ENCODE peak calls at places on chromosomes 12 and 14, in eight cellular contexts. Y is AG04449, I is AG04450, A is psoas muscle, U is adrenal gland, R is tibial artery, T is heart right ventricle, B is astrocyte of the cerebellum. K is an unnamed sample.

GRCh38 chr12:55659486-55660385 is 23.0 kb downstream of the OR10P1 start:
- DNase-seq in U (peak), Y (no peak), R (no peak), A (no peak), I (no peak), T (no peak), B (no peak), K (no peak)

GRCh38 chr12:2457215-2458112 is 337.3 kb upstream of the FKBP4 start:
- DNase-seq in U (no peak), T (no peak), I (no peak), B (no peak), Y (no peak), A (no peak), R (no peak), K (no peak)

GRCh38 chr14:53999061-53999488 is 42.5 kb upstream of the BMP4 start:
- DNase-seq in I (peak), B (peak), Y (peak), T (no peak), R (no peak), U (no peak), A (no peak), K (no peak)

GRCh38 chr12:56520025-56520810 is 1.4 kb upstream of the RBMS2 start:
- DNase-seq in R (no peak), I (no peak), U (no peak), B (no peak), T (no peak), A (no peak), Y (no peak), K (no peak)

GRCh38 chr14:51333901-51334432 is 93.9 kb downstream of the TMX1 start:
- DNase-seq in R (no peak), B (no peak), Y (no peak), A (no peak), U (no peak), T (no peak), I (no peak), K (no peak)

GRCh38 chr12:3718100-3718499 is 34.8 kb downstream of the CRACR2A start:
- DNase-seq in R (no peak), B (no peak), I (no peak), U (no peak), Y (no peak), T (no peak), A (no peak), K (peak)

GRCh38 chr12:65742481-65742971 is 81.8 kb upstream of the HMGA2 start:
- DNase-seq in U (no peak), R (no peak), T (peak), B (no peak), I (no peak), Y (no peak), A (no peak), K (no peak)

GRCh38 chr12:65568517-65568916 is 255.8 kb upstream of the HMGA2 start:
- DNase-seq in T (no peak), R (no peak), B (peak), Y (no peak), U (no peak), A (no peak), I (peak), K (no peak)

GRCh38 chr14:102554835-102555819 is 37.3 kb upstream of the RCOR1 start:
- DNase-seq in R (peak), I (no peak), U (peak), Y (no peak), B (no peak), A (peak), T (peak), K (peak)

GRCh38 chr14:50531595-50532501 is 521 bp downstream of the MAP4K5 start:
- DNase-seq in Y (no peak), R (peak), B (no peak), U (peak), T (peak), I (no peak), A (peak), K (peak)

GRCh38 chr14:52305014-52305413 is 9.1 kb upstream of the PTGER2 start:
- DNase-seq in B (no peak), R (no peak), T (no peak), U (no peak), I (no peak), Y (no peak), A (no peak), K (no peak)

GRCh38 chr12:110371408-110372055 is 32.0 kb downstream of the ANAPC7 start:
- DNase-seq in I (no peak), B (no peak), A (no peak), U (no peak), Y (no peak), R (peak), T (no peak), K (peak)

GRCh38 chr12:34348836-34349672 is 326.8 kb downstream of the ALG10 start:
- DNase-seq in T (no peak), U (no peak), Y (no peak), R (no peak), B (no peak), A (no peak), I (no peak), K (no peak)

GRCh38 chr12:31966558-31967205 is 7.5 kb downstream of the RESF1 start:
- DNase-seq in A (no peak), T (no peak), Y (no peak), I (no peak), R (no peak), U (no peak), B (no peak), K (no peak)

GRCh38 chr14:22243971-22244581 is 344.9 kb downstream of the DAD1 start:
- DNase-seq in I (no peak), A (no peak), U (no peak), Y (no peak), R (no peak), B (no peak), T (no peak), K (no peak)

GRCh38 chr14:63308723-63309317 is 9.9 kb downstream of the GPHB5 start:
- DNase-seq in A (no peak), Y (no peak), R (no peak), T (no peak), B (no peak), U (no peak), I (no peak), K (peak)

GRCh38 chr12:69977991-69978390 is 153.0 kb downstream of the MYRFL start:
- DNase-seq in B (no peak), A (no peak), Y (no peak), I (no peak), U (no peak), T (no peak), R (no peak), K (no peak)

GRCh38 chr12:8834230-8834629 is 11.8 kb downstream of the A2ML1 start:
- DNase-seq in T (no peak), I (no peak), Y (no peak), A (no peak), B (no peak), R (no peak), U (no peak), K (no peak)

GRCh38 chr14:76256545-76256944 is 104.8 kb downstream of the GPATCH2L start:
- DNase-seq in T (no peak), I (no peak), B (no peak), R (no peak), U (no peak), A (no peak), Y (no peak), K (no peak)

GRCh38 chr14:61355892-61356325 is 34.5 kb downstream of the PRKCH start:
- DNase-seq in A (peak), R (peak), B (no peak), U (peak), Y (no peak), T (peak), I (no peak), K (no peak)

GRCh38 chr12:11958216-11959091 is 112.3 kb upstream of the BCL2L14 start:
- DNase-seq in I (peak), T (no peak), B (peak), Y (peak), R (no peak), A (no peak), U (no peak), K (peak)

GRCh38 chr12:130066742-130067141 is 95.5 kb upstream of the FZD10 start:
- DNase-seq in T (no peak), I (no peak), Y (no peak), U (no peak), A (no peak), B (no peak), R (no peak), K (no peak)

GRCh38 chr14:50371546-50371945 is 25.1 kb downstream of the CDKL1 start:
- DNase-seq in T (no peak), Y (no peak), R (no peak), B (no peak), A (no peak), U (no peak), I (no peak), K (no peak)

GRCh38 chr14:35341454-35342159 is 49.4 kb downstream of the PSMA6 start:
- DNase-seq in R (peak), B (peak), U (peak), I (peak), T (peak), A (peak), Y (no peak), K (peak)

GRCh38 chr12:32435921-32436710 is 36.8 kb downstream of the FGD4 start:
- DNase-seq in A (no peak), B (no peak), U (no peak), T (no peak), Y (no peak), I (no peak), R (no peak), K (no peak)

GRCh38 chr12:58567189-58567588 is 353.1 kb downstream of the LRIG3 start:
- DNase-seq in T (no peak), Y (no peak), A (no peak), I (no peak), U (no peak), B (no peak), R (no peak), K (no peak)

GRCh38 chr12:91317324-91317723 is 134.7 kb upstream of the DCN start:
- DNase-seq in R (no peak), U (no peak), B (no peak), Y (no peak), T (no peak), I (no peak), A (no peak), K (no peak)

GRCh38 chr12:5197127-5197526 is 153.4 kb downstream of the KCNA5 start:
- DNase-seq in B (peak), I (no peak), A (no peak), R (no peak), U (no peak), T (no peak), Y (peak), K (no peak)

GRCh38 chr12:109087250-109087649 is 6.0 kb downstream of the ALKBH2 start:
- DNase-seq in R (no peak), B (no peak), T (no peak), Y (no peak), U (peak), I (no peak), A (no peak), K (no peak)

GRCh38 chr12:109085590-109085989 is 7.7 kb downstream of the ALKBH2 start:
- DNase-seq in R (no peak), I (no peak), Y (no peak), U (no peak), A (no peak), T (no peak), B (no peak), K (no peak)

GRCh38 chr12:109082751-109083150 is 10.5 kb downstream of the ALKBH2 start:
- DNase-seq in Y (no peak), I (no peak), R (no peak), U (no peak), T (no peak), A (no peak), B (no peak), K (no peak)

GRCh38 chr12:109088818-109089217 is 4.5 kb downstream of the ALKBH2 start:
- DNase-seq in Y (no peak), R (no peak), U (no peak), A (no peak), T (no peak), B (no peak), I (no peak), K (no peak)

DNA sequence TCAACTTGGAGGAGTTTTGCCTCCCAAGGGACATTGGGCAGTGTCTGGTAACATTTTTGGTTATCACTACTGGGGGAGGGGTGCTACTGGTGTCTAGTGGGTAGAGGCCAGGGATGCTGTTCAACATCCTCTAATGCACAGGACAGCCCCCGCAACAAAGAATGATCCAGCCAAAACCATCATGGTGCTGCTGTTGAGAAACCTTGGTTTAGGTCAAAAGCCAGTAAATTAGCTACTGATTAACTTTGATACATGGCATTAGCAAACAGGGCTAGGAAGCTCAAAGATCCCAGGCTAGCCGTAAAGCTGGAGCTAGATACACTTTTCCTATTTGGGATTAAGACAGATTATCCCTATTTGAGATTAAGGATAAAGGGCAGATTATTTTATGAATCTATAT is 8.8 kb downstream of the ALKBH2 start:
- DNase-seq in B (no peak), U (no peak), A (no peak), I (no peak), T (no peak), Y (no peak), R (no peak), K (no peak)
- TF ChIP-seq CTCF in B (no peak), U (no peak), A (no peak), I (no peak), T (no peak), Y (no peak), R (no peak), K (no peak)

GRCh38 chr12:93443576-93443975 is 1.8 kb upstream of the UBE2N start:
- DNase-seq in B (no peak), T (no peak), Y (no peak), U (no peak), I (no peak), A (no peak), R (no peak), K (no peak)

GRCh38 chr12:93441111-93441616 is 583 bp downstream of the UBE2N start:
- DNase-seq in A (peak), T (peak), Y (no peak), I (no peak), U (peak), R (no peak), B (no peak), K (peak)

GRCh38 chr12:93440043-93440835 is 1.5 kb downstream of the UBE2N start:
- DNase-seq in Y (no peak), A (no peak), R (no peak), I (no peak), T (no peak), B (no peak), U (no peak), K (no peak)

GRCh38 chr12:93441617-93442410 is at the start of gene UBE2N:
- DNase-seq in A (peak), U (peak), Y (peak), B (peak), I (peak), T (peak), R (peak), K (peak)

DNA sequence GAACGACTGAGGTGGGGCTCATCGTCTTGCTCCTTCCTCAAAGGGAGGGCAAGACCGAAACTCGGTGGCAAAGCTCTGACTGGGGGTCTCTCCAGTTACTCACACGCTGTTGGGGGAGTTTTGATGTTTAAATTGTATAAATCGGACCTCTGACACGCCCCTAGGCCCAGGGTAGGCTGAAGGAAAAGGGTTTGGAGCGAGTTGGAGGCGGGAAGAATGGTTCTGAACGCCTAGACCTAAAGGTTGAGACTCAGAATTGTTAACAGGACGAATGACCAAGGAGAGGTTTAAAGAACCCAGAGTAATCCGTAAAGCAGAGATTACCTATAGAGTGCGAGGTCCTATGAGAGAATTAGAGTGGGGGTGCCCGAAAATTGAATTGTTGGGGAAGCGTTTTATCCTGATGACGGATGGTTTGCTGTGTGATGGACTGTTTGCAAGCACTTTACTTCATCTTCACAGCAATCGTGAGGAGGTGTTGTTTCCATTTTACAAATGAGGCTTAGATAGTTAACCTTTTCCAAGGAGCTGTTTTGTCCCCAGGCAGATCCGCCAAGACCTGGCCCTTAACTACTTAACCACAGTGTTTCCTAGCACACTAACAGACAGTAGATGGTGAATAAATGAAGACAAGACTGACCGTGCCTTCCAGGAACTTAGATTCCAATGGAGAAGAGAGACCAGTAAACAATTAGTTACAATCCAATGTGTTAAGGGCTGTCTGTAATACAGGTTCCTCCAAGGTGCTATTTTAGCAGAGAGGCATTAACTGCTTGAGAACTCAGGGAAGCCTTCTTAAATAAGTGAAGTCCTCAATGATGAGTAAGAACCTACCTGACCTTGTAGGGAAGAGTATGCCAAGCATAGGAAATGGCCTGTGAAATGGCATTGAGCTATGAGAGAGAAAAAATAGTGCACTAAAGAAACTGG is 929 bp upstream of the UBE2N start:
- DNase-seq in T (no peak), U (no peak), Y (no peak), B (no peak), R (no peak), A (no peak), I (no peak), K (no peak)
- TF ChIP-seq CTCF in T (no peak), U (no peak), Y (no peak), B (no peak), R (no peak), A (no peak), I (peak), K (no peak)

DNA sequence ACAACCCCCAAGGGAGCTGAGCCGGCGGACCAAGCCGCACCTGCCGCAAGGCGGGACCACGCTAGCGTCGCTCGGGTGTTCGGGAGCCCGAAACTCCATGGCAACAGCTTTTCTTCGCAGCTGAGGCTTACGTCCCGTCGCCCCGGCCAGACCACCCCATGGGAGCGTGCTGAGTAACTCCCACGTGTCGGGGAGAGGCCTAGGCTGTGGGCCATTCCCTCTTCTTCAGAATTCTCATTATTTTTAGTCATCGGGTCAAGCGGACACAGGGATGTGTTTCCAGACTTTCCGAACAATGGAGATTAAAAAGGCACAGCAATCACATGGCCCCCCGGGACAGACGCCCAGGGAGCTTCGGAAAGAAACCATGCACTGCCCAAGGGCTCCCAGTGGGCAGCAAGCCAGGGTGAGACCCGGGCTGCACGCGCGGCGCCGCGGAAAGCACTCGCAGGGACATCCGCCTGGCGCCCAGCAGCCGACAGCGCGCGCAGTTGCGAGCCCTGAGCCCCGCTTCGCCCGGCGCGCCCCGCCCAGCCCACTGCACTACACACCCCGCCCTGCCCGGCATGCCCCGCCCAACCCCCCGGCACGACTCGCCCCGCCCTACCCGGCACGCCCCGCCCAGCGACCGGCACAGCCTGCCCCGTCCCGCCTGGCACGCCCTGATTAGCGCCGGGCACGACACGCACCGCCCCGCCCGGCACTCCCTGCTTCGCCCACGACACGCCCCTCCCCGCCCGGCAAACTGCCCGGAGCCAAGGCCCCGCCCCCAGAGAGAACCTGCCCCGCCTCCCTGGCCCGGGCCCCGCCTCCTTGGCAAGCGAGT is 422 bp upstream of the AK7 start:
- DNase-seq in A (peak), U (peak), Y (peak), I (peak), R (peak), T (peak), B (peak), K (peak)
- TF ChIP-seq CTCF in A (no peak), U (peak), Y (no peak), I (no peak), R (no peak), T (no peak), B (no peak), K (no peak)

GRCh38 chr12:88400302-88400701 is 180.0 kb downstream of the KITLG start:
- DNase-seq in R (no peak), Y (no peak), I (no peak), A (no peak), B (no peak), T (no peak), U (no peak), K (no peak)
- TF ChIP-seq CTCF in R (no peak), Y (no peak), I (no peak), A (no peak), B (no peak), T (no peak), U (no peak), K (no peak)

GRCh38 chr14:59120931-59121330 is 67.5 kb upstream of the DAAM1 start:
- DNase-seq in I (no peak), U (no peak), Y (no peak), A (no peak), B (no peak), T (no peak), R (no peak), K (no peak)

GRCh38 chr14:59126714-59127436 is 61.6 kb upstream of the DAAM1 start:
- DNase-seq in T (no peak), R (no peak), Y (no peak), A (no peak), U (peak), I (no peak), B (peak), K (peak)

GRCh38 chr14:59123975-59124374 is 64.5 kb upstream of the DAAM1 start:
- DNase-seq in Y (no peak), I (no peak), A (no peak), U (no peak), B (no peak), T (no peak), R (no peak), K (no peak)

GRCh38 chr14:59125156-59125555 is 63.3 kb upstream of the DAAM1 start:
- DNase-seq in T (no peak), A (no peak), R (no peak), B (no peak), Y (no peak), U (no peak), I (no peak), K (no peak)

GRCh38 chr14:59123526-59123925 is 64.9 kb upstream of the DAAM1 start:
- DNase-seq in U (no peak), Y (no peak), R (peak), B (no peak), I (no peak), T (no peak), A (no peak), K (no peak)
- TF ChIP-seq CTCF in U (no peak), Y (no peak), R (no peak), B (no peak), I (no peak), T (no peak), A (no peak), K (no peak)

DNA sequence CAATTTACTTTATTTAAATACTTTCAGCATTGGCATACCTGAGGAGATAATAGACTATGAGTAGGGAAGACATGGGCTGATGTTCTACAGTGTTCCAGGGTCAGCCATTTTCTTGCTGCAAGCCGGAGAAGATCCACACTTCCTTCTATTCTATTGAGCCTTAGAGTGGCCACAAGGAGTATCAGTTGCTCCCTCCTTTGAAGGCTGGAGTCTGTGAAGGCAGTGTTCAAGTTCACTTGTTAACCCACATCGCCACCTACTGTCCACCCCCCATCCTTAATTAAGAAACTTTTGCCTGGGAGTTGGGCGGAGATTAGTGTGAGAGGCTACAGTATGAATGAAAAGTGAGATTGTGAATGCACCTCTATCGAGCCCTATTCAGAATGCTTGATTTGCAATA is 666.6 kb downstream of the NRXN3 start:
- DNase-seq in I (no peak), A (no peak), T (no peak), B (peak), Y (peak), R (no peak), U (peak), K (peak)
- TF ChIP-seq CTCF in I (peak), A (peak), T (peak), B (peak), Y (peak), R (no peak), U (no peak), K (peak)